ENCODE peak calls at places on chromosomes 5 and 9, in nine cellular contexts. V is neural progenitor cell, J is GM23248, L is HCT116, N is MM.1S, P is PC-3, H is OCI-LY7, Z is SK-N-SH, T is GM23338. U is an unnamed sample.

GRCh38 chr5:172891716-172892421 is 57.8 kb downstream of the ERGIC1 start:
- DNase-seq in V (no peak), Z (no peak), N (no peak), T (no peak), J (no peak), H (no peak), P (no peak), L (no peak), U (no peak)

GRCh38 chr9:135410831-135411473 is 68.6 kb upstream of the PPP1R26 start:
- DNase-seq in N (no peak), T (peak; percentile 48), L (no peak), P (no peak), H (no peak), Z (peak; percentile 26), V (peak; percentile 21), J (no peak), U (peak; percentile 2)

GRCh38 chr9:116502746-116503145 is 184.4 kb upstream of the TRIM32 start:
- DNase-seq in L (no peak), Z (no peak), V (no peak), J (no peak), T (no peak), H (no peak), N (no peak), P (no peak), U (no peak)

GRCh38 chr5:96067251-96067650 is 105.6 kb upstream of the ELL2 start:
- DNase-seq in J (peak; percentile 60), H (no peak), P (peak; percentile 27), V (no peak), T (no peak), Z (no peak), L (no peak), N (no peak), U (no peak)

GRCh38 chr5:36202521-36202961 is 39.2 kb downstream of the NADK2 start:
- DNase-seq in J (peak; percentile 41), T (no peak), V (no peak), Z (no peak), P (peak; percentile 32), H (no peak), L (no peak), N (no peak), U (no peak)

GRCh38 chr5:95446560-95447221 is 55.5 kb downstream of the FAM81B start:
- DNase-seq in J (peak; percentile 3), T (no peak), H (no peak), L (no peak), N (no peak), P (peak; percentile 32), V (no peak), Z (no peak), U (no peak)

GRCh38 chr5:969421-969839 is 39.2 kb upstream of the NKD2 start:
- DNase-seq in P (no peak), Z (no peak), T (no peak), J (peak; percentile 84), H (no peak), V (no peak), N (no peak), L (no peak), U (peak; percentile 7)

GRCh38 chr5:176647870-176648466 is 684 bp downstream of the TSPAN17 start:
- DNase-seq in H (no peak), L (no peak), V (peak; percentile 59), Z (peak; percentile 82), P (peak; percentile 56), J (peak; percentile 47), T (peak; percentile 43), N (no peak), U (peak; percentile 71)

GRCh38 chr5:163914911-163915310 is 409.5 kb downstream of the MAT2B start:
- DNase-seq in N (no peak), V (no peak), T (no peak), P (no peak), H (peak; percentile 92), J (no peak), Z (no peak), L (no peak), U (peak; percentile 9)

GRCh38 chr9:102594216-102594615 is 400.9 kb upstream of the CYLC2 start:
- DNase-seq in Z (no peak), P (no peak), V (no peak), N (peak; percentile 84), H (no peak), T (no peak), J (no peak), L (no peak), U (no peak)

GRCh38 chr5:156356238-156356637 is 29.3 kb downstream of the SGCD start:
- DNase-seq in J (peak; percentile 58), L (no peak), Z (no peak), P (no peak), H (no peak), V (no peak), N (no peak), T (no peak), U (no peak)
- TF ChIP-seq EZH2phosphoT487 in J (no peak), L (no peak), Z (no peak), P (no peak), H (no peak), V (no peak), N (no peak), T (no peak), U (no peak)

GRCh38 chr9:105694848-105695581 is 674 bp downstream of the TMEM38B start:
- DNase-seq in L (no peak), J (peak; percentile 74), T (peak; percentile 80), N (peak; percentile 64), P (peak; percentile 52), Z (peak; percentile 81), V (peak; percentile 78), H (peak; percentile 58), U (peak; percentile 75)

GRCh38 chr9:105693435-105694275 is 686 bp upstream of the TMEM38B start:
- DNase-seq in P (peak; percentile 7), T (peak; percentile 28), H (peak; percentile 31), L (no peak), N (peak; percentile 19), Z (peak; percentile 28), J (peak; percentile 32), V (peak; percentile 33), U (no peak)

GRCh38 chr9:105697871-105698270 is 3.5 kb downstream of the TMEM38B start:
- DNase-seq in V (no peak), L (no peak), T (no peak), H (no peak), N (no peak), P (no peak), Z (no peak), J (no peak), U (no peak)

GRCh38 chr9:105696219-105696793 is 2.0 kb downstream of the TMEM38B start:
- DNase-seq in T (no peak), L (no peak), P (no peak), Z (no peak), V (no peak), N (no peak), H (no peak), J (no peak), U (no peak)

GRCh38 chr9:105694320-105694847 is at the start of gene TMEM38B:
- DNase-seq in P (peak; percentile 80), H (peak; percentile 86), L (peak; percentile 48), T (peak; percentile 86), V (peak; percentile 95), Z (peak; percentile 97), J (peak; percentile 88), N (peak; percentile 89), U (peak; percentile 95)
- TF ChIP-seq EZH2phosphoT487 in P (no peak), H (no peak), L (no peak), T (no peak), V (no peak), Z (no peak), J (no peak), N (no peak), U (no peak)

DNA sequence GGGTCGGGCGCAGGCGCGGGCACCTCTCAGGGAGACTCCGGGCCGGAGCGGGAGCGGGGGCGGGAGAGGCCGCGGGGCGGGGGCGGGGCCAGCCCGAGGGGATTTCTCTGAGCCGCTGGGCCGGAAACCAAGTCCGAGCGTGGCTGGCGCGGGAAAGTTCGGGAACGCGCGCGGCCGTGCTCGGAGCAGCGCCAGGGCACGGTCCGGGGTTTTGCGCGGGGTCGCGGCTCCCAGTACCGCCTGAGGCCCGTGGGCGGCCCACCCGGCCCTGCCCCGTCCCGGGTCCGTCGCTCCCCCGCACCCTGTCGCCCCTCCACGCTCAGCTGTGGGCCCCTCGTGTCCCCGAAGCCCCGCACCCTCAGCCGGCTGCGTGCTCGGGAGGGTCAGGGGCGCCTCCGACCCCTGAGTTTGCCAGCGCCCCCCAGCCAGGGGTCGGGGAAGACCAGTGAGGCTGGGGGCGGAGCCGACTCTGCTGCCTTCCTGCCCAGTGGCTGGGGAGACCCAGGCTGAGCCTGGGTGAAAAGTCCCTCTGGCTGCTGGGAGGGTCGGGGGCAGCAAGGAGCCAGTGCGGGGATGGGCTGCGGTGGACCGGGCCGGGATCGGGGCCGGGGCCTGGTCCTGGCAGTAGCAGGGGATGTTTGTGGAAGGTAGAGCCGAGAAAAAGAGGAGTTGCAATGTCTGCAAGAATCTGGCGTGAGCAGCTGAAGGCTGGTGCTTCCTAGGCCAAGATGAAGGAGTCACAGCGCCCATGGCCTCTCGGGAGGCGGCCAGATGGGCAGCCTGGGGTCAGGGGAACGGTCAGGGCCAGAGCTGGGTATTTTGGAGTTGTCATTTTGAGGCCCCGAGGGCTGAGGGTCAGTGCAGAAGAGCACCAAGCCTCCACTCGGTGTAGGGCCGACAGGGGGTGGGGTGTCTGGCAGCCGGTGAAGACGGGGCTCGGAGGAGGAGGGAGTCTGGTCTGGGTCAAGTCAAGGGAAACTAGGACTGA is 588 bp downstream of the TRAF2 start:
- DNase-seq in N (no peak), L (no peak), V (peak; percentile 80), H (peak; percentile 59), T (peak; percentile 74), J (peak; percentile 66), P (no peak), Z (peak; percentile 89), U (peak; percentile 59)
- TF ChIP-seq EZH2phosphoT487 in N (no peak), L (no peak), V (no peak), H (no peak), T (no peak), J (no peak), P (no peak), Z (no peak), U (no peak)

DNA sequence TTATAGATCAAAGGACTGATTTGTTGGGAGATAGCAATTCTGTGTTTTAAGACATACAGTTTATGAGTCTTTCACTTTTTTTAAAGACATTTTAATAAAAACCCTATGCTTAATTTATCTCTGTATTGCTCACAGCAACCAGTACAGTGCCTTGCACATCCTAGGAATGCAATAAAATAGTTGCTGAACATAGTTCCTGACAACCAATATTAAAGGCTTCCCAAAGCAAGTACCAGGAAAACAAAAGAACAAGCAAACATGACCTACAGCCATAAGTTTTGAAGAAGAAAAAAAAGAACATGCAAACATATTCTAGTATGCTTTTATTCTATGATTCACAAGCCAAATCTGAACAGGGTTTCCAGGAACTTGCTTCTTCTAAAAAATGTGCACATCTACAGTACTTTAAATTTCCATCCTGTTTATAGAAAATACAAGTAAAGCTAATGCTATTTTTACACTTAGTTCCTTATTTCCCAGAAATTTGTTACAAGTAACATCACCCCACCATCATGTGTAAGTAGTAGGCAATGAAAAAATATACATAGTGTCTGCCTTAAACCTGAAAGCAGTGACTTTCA is 4.5 kb downstream of the CEMIP2 start:
- DNase-seq in T (no peak), J (peak; percentile 59), H (no peak), L (no peak), Z (no peak), P (peak; percentile 42), V (no peak), N (no peak), U (no peak)
- TF ChIP-seq EZH2phosphoT487 in T (no peak), J (no peak), H (no peak), L (no peak), Z (no peak), P (no peak), V (no peak), N (no peak), U (no peak)

GRCh38 chr5:112417931-112418358 is 1.1 kb downstream of the EPB41L4A start:
- DNase-seq in N (peak; percentile 94), Z (peak; percentile 28), L (no peak), T (peak; percentile 57), P (peak; percentile 9), J (peak; percentile 60), V (peak; percentile 52), H (no peak), U (peak; percentile 51)
- TF ChIP-seq EZH2phosphoT487 in N (no peak), Z (no peak), L (no peak), T (no peak), P (peak; percentile 38), J (no peak), V (no peak), H (no peak), U (no peak)